ENCODE peak calls at places on chromosomes 6 and 20, in ten cellular contexts. D, Q, N, C, R, F, I, W, L and O are unnamed samples.

GRCh38 chr6:154448448-154449096 is 61.9 kb downstream of the CNKSR3 start:
- DNase-seq in D (no peak), Q (peak; percentile 94), N (no peak), C (no peak), R (no peak), F (peak; percentile 72), I (no peak), W (no peak), L (no peak), O (no peak)

GRCh38 chr6:33019358-33019757 is 10.0 kb upstream of the HLA-DOA start:
- DNase-seq in D (no peak), Q (no peak), N (no peak), C (no peak), R (no peak), F (no peak), I (no peak), W (no peak), L (no peak), O (no peak)

GRCh38 chr6:11653028-11653583 is 115.6 kb downstream of the TMEM170B start:
- DNase-seq in D (peak; percentile 20), Q (peak; percentile 93), N (peak; percentile 52), C (no peak), R (no peak), F (peak; percentile 61), I (peak; percentile 95), W (no peak), L (no peak), O (no peak)

GRCh38 chr6:112139052-112139451 is 51.7 kb downstream of the FAM229B start:
- DNase-seq in D (no peak), Q (no peak), N (no peak), C (no peak), R (no peak), F (no peak), I (no peak), W (no peak), L (no peak), O (no peak)

GRCh38 chr20:20814685-20815084 is 102.2 kb upstream of the RALGAPA2 start:
- DNase-seq in D (no peak), Q (no peak), N (no peak), C (no peak), R (no peak), F (peak; percentile 18), I (no peak), W (peak; percentile 69), L (peak; percentile 44), O (no peak)

GRCh38 chr20:9677224-9677623 is 161.7 kb downstream of the PAK5 start:
- DNase-seq in D (no peak), Q (no peak), N (no peak), C (no peak), R (no peak), F (no peak), I (no peak), W (no peak), L (no peak), O (no peak)

GRCh38 chr6:43779864-43780260 is 9.9 kb downstream of the VEGFA start:
- DNase-seq in D (no peak), Q (no peak), N (no peak), C (no peak), R (no peak), F (peak; percentile 57), I (no peak), W (no peak), L (no peak), O (no peak)

GRCh38 chr6:75748743-75749538 is at the start of gene MYO6:
- DNase-seq in D (peak; percentile 59), Q (peak; percentile 47), N (peak; percentile 16), C (peak; percentile 66), R (peak; percentile 1), F (peak; percentile 90), I (no peak), W (peak; percentile 82), L (peak; percentile 91), O (peak; percentile 74)

GRCh38 chr20:17613328-17614175 is 43.7 kb downstream of the DSTN start:
- DNase-seq in D (no peak), Q (no peak), N (no peak), C (no peak), R (no peak), F (peak; percentile 40), I (no peak), W (no peak), L (no peak), O (no peak)

GRCh38 chr6:128235556-128235955 is 284.8 kb downstream of the PTPRK start:
- DNase-seq in D (no peak), Q (peak; percentile 73), N (no peak), C (no peak), R (no peak), F (no peak), I (no peak), W (no peak), L (no peak), O (no peak)

GRCh38 chr6:89050155-89050554 is 30.4 kb upstream of the PNRC1 start:
- DNase-seq in D (no peak), Q (peak; percentile 57), N (no peak), C (no peak), R (no peak), F (no peak), I (no peak), W (no peak), L (no peak), O (no peak)

GRCh38 chr6:15901141-15902115 is 227.5 kb upstream of the MYLIP start:
- DNase-seq in D (no peak), Q (no peak), N (peak; percentile 44), C (no peak), R (no peak), F (no peak), I (no peak), W (no peak), L (no peak), O (no peak)

GRCh38 chr6:52362443-52363221 is 681 bp downstream of the PAQR8 start:
- DNase-seq in D (peak; percentile 16), Q (peak; percentile 34), N (peak; percentile 34), C (peak; percentile 33), R (peak; percentile 15), F (peak; percentile 66), I (no peak), W (peak; percentile 67), L (peak; percentile 61), O (peak; percentile 24)

GRCh38 chr20:51198876-51199523 is 176.1 kb upstream of the KCNG1 start:
- DNase-seq in D (no peak), Q (no peak), N (no peak), C (no peak), R (no peak), F (no peak), I (no peak), W (no peak), L (no peak), O (no peak)

GRCh38 chr6:147054158-147054557 is 150.1 kb upstream of the STXBP5 start:
- DNase-seq in D (no peak), Q (no peak), N (no peak), C (no peak), R (no peak), F (no peak), I (no peak), W (no peak), L (no peak), O (no peak)

GRCh38 chr6:77403424-77403823 is 59.9 kb downstream of the HTR1B start:
- DNase-seq in D (no peak), Q (peak; percentile 45), N (no peak), C (no peak), R (no peak), F (no peak), I (no peak), W (no peak), L (no peak), O (no peak)

GRCh38 chr20:39029324-39029820 is 67.2 kb downstream of the DHX35 start:
- DNase-seq in D (no peak), Q (no peak), N (no peak), C (no peak), R (no peak), F (no peak), I (no peak), W (no peak), L (no peak), O (no peak)

GRCh38 chr20:51378171-51378928 is 164.2 kb downstream of the NFATC2 start:
- DNase-seq in D (no peak), Q (no peak), N (no peak), C (no peak), R (no peak), F (no peak), I (no peak), W (peak; percentile 61), L (peak; percentile 63), O (no peak)

GRCh38 chr6:47069156-47069555 is 27.0 kb upstream of the ADGRF1 start:
- DNase-seq in D (no peak), Q (no peak), N (no peak), C (no peak), R (no peak), F (no peak), I (no peak), W (no peak), L (no peak), O (no peak)